ENCODE peak calls at places on chromosome X, in nine cellular contexts. J, Z, R, O, V, G, D, S and C are unnamed samples.

GRCh38 chrX:64975491-64975890 is 759 bp downstream of the ZC4H2 start:
- DNase-seq in Z (peak), S (peak), J (peak), V (peak), R (peak), O (no peak), D (peak), G (no peak), C (peak)

GRCh38 chrX:68045008-68045577 is 388.2 kb downstream of the OPHN1 start:
- DNase-seq in S (peak), V (no peak), O (no peak), Z (no peak), G (peak), J (no peak), R (no peak), D (no peak), C (no peak)

GRCh38 chrX:41412261-41413167 is 34.6 kb upstream of the NYX start:
- DNase-seq in R (no peak), Z (no peak), G (no peak), S (no peak), D (no peak), J (peak), O (no peak), V (no peak), C (peak)

GRCh38 chrX:141791856-141792255 is 46.3 kb upstream of the MAGEC3 start:
- DNase-seq in G (no peak), O (no peak), D (no peak), Z (no peak), V (peak), J (no peak), R (no peak), S (no peak), C (no peak)

GRCh38 chrX:16834811-16835210 is 35.4 kb downstream of the RBBP7 start:
- DNase-seq in R (no peak), Z (no peak), V (no peak), D (no peak), G (no peak), S (no peak), O (no peak), J (no peak), C (no peak)

GRCh38 chrX:25043192-25043591 is 27.4 kb upstream of the ARX start:
- DNase-seq in V (no peak), J (no peak), O (no peak), S (no peak), Z (no peak), G (no peak), R (no peak), D (no peak), C (no peak)

GRCh38 chrX:24024819-24025740 is 1.9 kb downstream of the KLHL15 start:
- DNase-seq in V (peak), J (peak), D (peak), S (peak), Z (peak), G (peak), O (peak), R (peak), C (peak)

GRCh38 chrX:56728321-56728720 is 722 bp upstream of the NBDY start:
- DNase-seq in V (peak), D (peak), G (peak), S (no peak), R (no peak), O (no peak), Z (no peak), J (no peak), C (no peak)

GRCh38 chrX:138890491-138890890 is 179.0 kb upstream of the FGF13 start:
- DNase-seq in G (no peak), V (no peak), Z (no peak), O (no peak), D (no peak), S (peak), R (no peak), J (no peak), C (no peak)

GRCh38 chrX:18702362-18703195 is 4.9 kb upstream of the PPEF1 start:
- DNase-seq in Z (no peak), O (no peak), D (no peak), J (no peak), R (no peak), V (peak), S (no peak), G (no peak), C (no peak)

GRCh38 chrX:42119076-42119475 is 195.7 kb upstream of the CASK start:
- DNase-seq in V (peak), Z (no peak), R (no peak), O (peak), G (peak), S (peak), D (no peak), J (no peak), C (no peak)

GRCh38 chrX:37779857-37780256 is at the start of gene CYBB:
- DNase-seq in S (no peak), R (no peak), O (no peak), D (no peak), Z (no peak), V (no peak), G (no peak), J (no peak), C (no peak)

GRCh38 chrX:64580035-64580434 is 184.8 kb upstream of the MTMR8 start:
- DNase-seq in G (no peak), R (no peak), D (peak), S (no peak), J (no peak), V (no peak), Z (no peak), O (no peak), C (no peak)

GRCh38 chrX:118974088-118974907 is at the start of gene LONRF3:
- DNase-seq in S (peak), G (peak), O (no peak), Z (peak), D (peak), V (peak), J (peak), R (peak), C (peak)

GRCh38 chrX:74259879-74260491 is 44.0 kb upstream of the ZCCHC13 start:
- DNase-seq in Z (no peak), J (no peak), R (no peak), O (no peak), G (no peak), S (no peak), D (no peak), V (no peak), C (no peak)

GRCh38 chrX:136162827-136163427 is 15.6 kb downstream of the FHL1 start:
- DNase-seq in S (peak), D (peak), Z (peak), J (peak), G (no peak), O (peak), R (peak), V (peak), C (peak)

GRCh38 chrX:1360171-1360570 is 23.6 kb downstream of the IL3RA start:
- DNase-seq in G (no peak), Z (no peak), O (no peak), S (no peak), R (no peak), J (no peak), V (no peak), D (no peak), C (no peak)

GRCh38 chrX:153469811-153470410 is 465 bp downstream of the HAUS7 start:
- DNase-seq in J (peak), V (peak), R (no peak), O (peak), Z (no peak), G (peak), S (peak), D (peak), C (no peak)

GRCh38 chrX:87064522-87064921 is 453.1 kb upstream of the KLHL4 start:
- DNase-seq in D (no peak), J (no peak), S (no peak), V (no peak), O (no peak), Z (no peak), G (no peak), R (no peak), C (no peak)

GRCh38 chrX:144566592-144566991 is 680.7 kb upstream of the SPANXN1 start:
- DNase-seq in O (no peak), J (no peak), S (no peak), R (no peak), Z (no peak), D (no peak), G (no peak), V (no peak), C (no peak)

GRCh38 chrX:67426946-67427345 is 116.9 kb upstream of the AR start:
- DNase-seq in J (no peak), D (no peak), Z (no peak), S (no peak), G (no peak), V (no peak), O (no peak), R (no peak), C (no peak)

GRCh38 chrX:78543281-78543680 is 115.8 kb downstream of the RTL3 start:
- DNase-seq in S (no peak), R (no peak), Z (no peak), G (no peak), D (no peak), O (no peak), J (no peak), V (no peak), C (no peak)

GRCh38 chrX:41322821-41323603 is 10.9 kb upstream of the DDX3X start:
- DNase-seq in V (no peak), Z (no peak), G (no peak), J (no peak), D (peak), O (no peak), S (no peak), R (no peak), C (no peak)

GRCh38 chrX:110404376-110404775 is 45.7 kb downstream of the RTL9 start:
- DNase-seq in D (no peak), R (no peak), G (no peak), V (no peak), O (no peak), S (no peak), Z (no peak), J (no peak), C (no peak)

GRCh38 chrX:86171366-86171765 is 23.1 kb downstream of the DACH2 start:
- DNase-seq in V (peak), J (no peak), O (no peak), D (no peak), Z (no peak), S (no peak), R (no peak), G (no peak), C (no peak)

GRCh38 chrX:28408017-28408723 is 179.1 kb upstream of the IL1RAPL1 start:
- DNase-seq in O (no peak), G (no peak), Z (no peak), R (no peak), S (no peak), D (no peak), V (no peak), J (no peak), C (no peak)

GRCh38 chrX:40646489-40647306 is 663 bp downstream of the CXorf38 start:
- DNase-seq in S (peak), R (peak), D (peak), J (peak), Z (no peak), O (peak), G (no peak), V (peak), C (peak)

GRCh38 chrX:110846071-110846470 is 50.5 kb upstream of the CHRDL1 start:
- DNase-seq in G (no peak), R (no peak), Z (no peak), O (no peak), D (no peak), S (no peak), J (no peak), V (peak), C (no peak)

GRCh38 chrX:19063030-19063429 is 59.2 kb downstream of the ADGRG2 start:
- DNase-seq in S (peak), O (no peak), J (no peak), G (no peak), R (no peak), D (no peak), V (peak), Z (no peak), C (no peak)

GRCh38 chrX:47179221-47179927 is 14.3 kb upstream of the UBA1 start:
- DNase-seq in R (no peak), V (peak), D (no peak), Z (peak), O (no peak), G (no peak), S (peak), J (no peak), C (no peak)

GRCh38 chrX:68146054-68146453 is 287.2 kb downstream of the OPHN1 start:
- DNase-seq in J (no peak), V (peak), Z (no peak), S (peak), G (peak), D (peak), R (no peak), O (no peak), C (no peak)

GRCh38 chrX:155767101-155767878 is 113.9 kb upstream of the VAMP7 start:
- DNase-seq in V (peak), R (peak), D (no peak), O (no peak), J (peak), S (peak), G (peak), Z (peak), C (peak)

GRCh38 chrX:40581333-40581910 is 652 bp downstream of the ATP6AP2 start:
- DNase-seq in S (no peak), R (peak), Z (no peak), V (peak), J (no peak), D (peak), G (no peak), O (no peak), C (no peak)